ENCODE peak calls at places on chromosomes 3 and 15, in ten cellular contexts. A, K, W, Q, T, J, C, M, Z and O are unnamed samples. For H3K36me3 and H3K4me1, the result is how much of the 10 kb centered on the place peaks cover.

GRCh38 chr3:113100063-113100462 is 109.3 kb downstream of the GTPBP8 start:
- DNase-seq in A (no peak), K (no peak), W (no peak), Q (no peak), T (no peak), J (no peak), C (no peak), M (no peak), Z (no peak), O (no peak)

GRCh38 chr3:134427400-134428111 is 53.3 kb upstream of the AMOTL2 start:
- DNase-seq in A (peak), K (no peak), W (peak), Q (no peak), T (no peak), J (no peak), C (no peak), M (peak), Z (peak), O (no peak)

GRCh38 chr3:55007971-55008370 is 80.1 kb upstream of the LRTM1 start:
- DNase-seq in A (no peak), K (no peak), W (no peak), Q (no peak), T (no peak), J (no peak), C (no peak), M (no peak), Z (no peak), O (no peak)

GRCh38 chr3:126315916-126316514 is 41.2 kb downstream of the KLF15 start:
- DNase-seq in A (no peak), K (peak), W (no peak), Q (no peak), T (no peak), J (no peak), C (peak), M (no peak), Z (no peak), O (no peak)

GRCh38 chr15:98025237-98025636 is 64.7 kb downstream of the ARRDC4 start:
- DNase-seq in A (peak), K (no peak), W (peak), Q (no peak), T (no peak), J (no peak), C (no peak), M (no peak), Z (peak), O (no peak)

GRCh38 chr3:189563841-189564563 is 67.2 kb upstream of the TP63 start:
- DNase-seq in A (peak), K (no peak), W (peak), Q (no peak), T (no peak), J (no peak), C (no peak), M (no peak), Z (peak), O (no peak)

GRCh38 chr15:53978248-53978906 is at the start of gene UNC13C:
- DNase-seq in A (no peak), K (peak), W (no peak), Q (no peak), T (no peak), J (peak), C (no peak), M (peak), Z (peak), O (no peak)

GRCh38 chr15:52735231-52736089 is 54.7 kb downstream of the ONECUT1 start:
- DNase-seq in A (peak), K (no peak), W (peak), Q (peak), T (peak), J (peak), C (peak), M (peak), Z (peak), O (peak)

GRCh38 chr3:195738274-195739044 is 17.7 kb downstream of the MUC20 start:
- DNase-seq in A (no peak), K (no peak), W (no peak), Q (no peak), T (no peak), J (no peak), C (no peak), M (no peak), Z (no peak), O (no peak)

DNA sequence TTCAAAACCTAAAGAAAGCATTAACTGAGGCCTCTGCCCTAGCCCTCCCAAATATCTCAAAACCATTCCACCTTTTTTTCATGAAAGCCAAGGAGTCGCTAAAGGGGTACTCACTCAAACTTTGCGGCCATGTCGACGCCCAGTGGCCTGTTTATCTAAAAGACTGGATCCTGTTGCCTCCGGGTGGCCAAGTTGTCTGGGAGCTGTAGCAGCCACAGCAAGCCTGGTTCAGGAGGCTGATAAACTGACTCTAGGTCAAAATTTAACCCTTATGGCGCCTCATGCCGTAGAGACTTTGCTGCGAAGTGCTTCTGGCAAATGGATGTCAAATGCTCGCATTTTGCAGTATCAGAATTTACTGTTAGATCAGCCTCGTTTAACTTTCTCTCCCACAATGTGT is 39.5 kb downstream of the ZBTB11 start:
- DNase-seq in A (no peak), K (no peak), W (no peak), Q (no peak), T (no peak), J (no peak), C (no peak), M (no peak), Z (no peak), O (no peak)
- H3K4me3 ChIP-seq in A (no peak), K (no peak), W (no peak), Q (no peak), T (no peak), J (no peak), C (no peak), M (no peak), Z (no peak), O (no peak)

GRCh38 chr15:40697916-40698315 is 2.9 kb downstream of the RAD51 start:
- DNase-seq in A (no peak), K (no peak), W (no peak), Q (no peak), T (no peak), J (no peak), C (no peak), M (no peak), Z (no peak), O (no peak)

GRCh38 chr15:40706121-40706520 is 11.1 kb downstream of the RAD51 start:
- DNase-seq in A (no peak), K (no peak), W (peak), Q (no peak), T (no peak), J (no peak), C (no peak), M (no peak), Z (no peak), O (no peak)

GRCh38 chr15:40696228-40696627 is 1.3 kb downstream of the RAD51 start:
- DNase-seq in A (no peak), K (no peak), W (no peak), Q (no peak), T (no peak), J (no peak), C (no peak), M (no peak), Z (no peak), O (no peak)

GRCh38 chr15:40702077-40702476 is 7.1 kb downstream of the RAD51 start:
- DNase-seq in A (peak), K (no peak), W (no peak), Q (no peak), T (no peak), J (no peak), C (no peak), M (peak), Z (peak), O (peak)
- H3K36me3 ChIP-seq in A (under half), K (under half), W (under half), Q (under half), T (under half), J (under half), C (under half), M (under half), Z (under half), O (under half)

DNA sequence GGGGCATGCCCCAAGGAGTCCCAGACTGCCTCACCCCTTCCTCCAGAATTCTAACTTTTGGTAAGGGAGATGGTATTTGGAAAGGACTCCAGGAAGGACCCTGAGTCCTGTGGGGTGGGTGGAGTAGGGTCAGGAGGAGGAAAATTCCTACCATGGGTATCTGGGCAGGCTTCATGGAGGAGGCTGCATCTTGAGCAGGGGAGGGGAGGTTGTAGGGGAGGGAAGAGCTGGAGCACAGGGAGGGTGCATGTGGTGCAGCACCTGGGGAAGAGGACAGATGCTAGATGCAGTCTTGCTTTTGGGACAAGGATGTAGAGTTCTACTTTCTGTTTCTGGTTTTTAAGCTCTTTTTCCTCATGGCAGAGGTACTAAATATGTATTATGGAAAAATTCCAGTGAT is 9.9 kb downstream of the SEMA3F start:
- DNase-seq in A (no peak), K (no peak), W (no peak), Q (no peak), T (no peak), J (no peak), C (no peak), M (no peak), Z (no peak), O (no peak)
- H3K4me1 ChIP-seq in A (half or more), K (half or more), W (under half), Q (under half), T (under half), J (half or more), C (under half), M (half or more), Z (under half), O (under half)

GRCh38 chr3:129971368-129972052 is 3.0 kb upstream of the TRH start:
- DNase-seq in A (no peak), K (no peak), W (no peak), Q (no peak), T (no peak), J (peak), C (no peak), M (peak), Z (no peak), O (no peak)

GRCh38 chr3:129972301-129972700 is 2.2 kb upstream of the TRH start:
- DNase-seq in A (no peak), K (no peak), W (no peak), Q (no peak), T (no peak), J (no peak), C (no peak), M (no peak), Z (no peak), O (no peak)

GRCh38 chr3:129975332-129976090 is 991 bp downstream of the TRH start:
- DNase-seq in A (no peak), K (peak), W (no peak), Q (peak), T (no peak), J (peak), C (no peak), M (no peak), Z (no peak), O (no peak)

GRCh38 chr3:129973853-129974252 is 667 bp upstream of the TRH start:
- DNase-seq in A (no peak), K (no peak), W (no peak), Q (no peak), T (no peak), J (no peak), C (no peak), M (no peak), Z (no peak), O (no peak)

DNA sequence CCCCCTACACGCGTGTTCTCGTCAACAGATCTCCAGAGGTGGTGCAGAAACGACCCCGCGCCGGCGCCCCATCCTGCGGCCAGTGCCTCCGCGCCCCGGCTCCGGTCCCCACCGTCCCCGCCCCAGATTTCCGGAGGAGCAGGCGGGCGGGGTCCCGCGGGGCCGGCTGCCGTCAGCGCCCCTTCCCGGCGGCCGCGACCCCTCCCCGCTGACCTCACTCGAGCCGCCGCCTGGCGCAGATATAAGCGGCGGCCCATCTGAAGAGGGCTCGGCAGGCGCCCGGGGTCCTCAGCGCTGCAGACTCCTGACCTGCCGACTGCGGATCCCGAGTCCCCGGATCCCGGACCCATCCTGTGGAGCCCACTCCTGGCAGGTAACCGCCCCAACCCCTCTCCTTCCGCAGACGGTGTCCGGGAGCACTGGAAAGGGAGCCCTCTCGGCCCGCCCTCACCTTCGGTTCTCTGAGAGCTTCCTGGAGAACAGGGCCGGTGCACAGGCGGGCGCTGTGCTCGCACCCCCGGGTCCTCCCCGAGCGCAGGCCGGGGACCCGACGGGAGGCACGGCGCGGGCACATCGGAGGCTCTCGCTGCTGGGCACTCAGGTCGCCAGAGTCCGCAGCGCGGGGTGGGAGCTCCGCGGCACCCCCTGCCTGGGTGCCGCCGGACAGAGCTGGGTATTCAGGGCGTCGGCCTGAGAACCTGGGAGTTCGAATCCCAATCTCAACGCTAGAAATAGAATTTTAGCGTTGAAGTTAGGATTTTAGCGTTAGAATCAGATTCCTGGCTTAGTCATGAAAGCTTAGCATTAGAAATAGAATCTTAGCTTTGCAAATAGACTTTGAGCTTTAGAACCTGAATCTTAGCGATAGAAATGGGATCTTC is at the start of gene TRH:
- DNase-seq in A (no peak), K (no peak), W (no peak), Q (no peak), T (no peak), J (peak), C (no peak), M (no peak), Z (no peak), O (peak)
- H3K4me3 ChIP-seq in A (no peak), K (peak), W (no peak), Q (peak), T (peak), J (peak), C (peak), M (no peak), Z (no peak), O (no peak)

DNA sequence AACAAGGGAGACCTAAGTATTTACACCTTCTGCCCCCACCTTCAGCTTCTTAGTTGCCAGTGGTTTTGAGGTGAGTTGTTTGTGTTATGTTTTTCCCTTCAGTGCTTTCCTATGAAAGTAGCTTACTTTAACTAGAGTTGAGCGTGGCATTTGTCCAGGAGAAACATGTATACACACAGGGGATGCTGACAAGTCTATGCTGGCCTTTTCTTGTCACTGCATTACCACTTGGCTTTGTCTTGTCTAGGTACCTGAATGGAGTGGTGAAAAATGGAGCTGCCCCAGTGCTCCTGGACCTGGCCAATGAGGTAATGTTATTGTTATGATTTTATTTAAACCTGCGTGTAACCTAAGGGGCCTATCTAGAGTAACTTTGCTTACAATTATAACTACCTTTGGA is 74.4 kb downstream of the CDIN1 start:
- DNase-seq in A (no peak), K (no peak), W (no peak), Q (no peak), T (no peak), J (no peak), C (no peak), M (no peak), Z (no peak), O (no peak)
- H3K36me3 ChIP-seq in A (under half), K (under half), W (under half), Q (under half), T (under half), J (under half), C (under half), M (under half), Z (under half), O (under half)

GRCh38 chr3:10198226-10198625 is 33.5 kb downstream of the IRAK2 start:
- DNase-seq in A (no peak), K (no peak), W (no peak), Q (no peak), T (no peak), J (no peak), C (no peak), M (no peak), Z (no peak), O (no peak)
- H3K4me1 ChIP-seq in A (half or more), K (under half), W (half or more), Q (half or more), T (under half), J (under half), C (under half), M (half or more), Z (under half), O (half or more)

GRCh38 chr3:16665282-16665741 is 60.1 kb upstream of the DAZL start:
- DNase-seq in A (peak), K (no peak), W (peak), Q (no peak), T (no peak), J (no peak), C (no peak), M (no peak), Z (no peak), O (no peak)
- H3K4me3 ChIP-seq in A (no peak), K (no peak), W (peak), Q (no peak), T (no peak), J (no peak), C (no peak), M (no peak), Z (no peak), O (no peak)

DNA sequence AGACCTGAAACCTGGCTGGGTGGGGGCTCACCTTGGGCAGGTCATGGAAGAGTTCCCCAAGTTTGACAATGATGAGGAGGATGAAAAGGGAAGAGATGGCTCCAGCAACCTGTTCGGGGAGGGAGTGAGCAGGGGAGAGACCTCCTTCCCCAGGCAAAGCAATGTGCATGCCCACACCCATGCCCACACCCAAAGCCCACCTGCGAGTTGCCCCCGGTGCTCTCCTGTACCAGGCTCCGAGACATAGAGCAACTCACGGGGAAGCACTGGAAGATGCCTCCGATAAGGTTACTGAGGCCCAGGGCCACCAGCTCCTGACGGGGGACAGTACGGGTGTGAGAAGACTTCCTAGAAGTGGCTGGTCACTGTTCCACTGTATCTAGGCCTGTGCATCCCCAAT is 4.9 kb downstream of the SLC26A6 start:
- DNase-seq in A (no peak), K (no peak), W (no peak), Q (no peak), T (no peak), J (no peak), C (no peak), M (no peak), Z (no peak), O (no peak)
- H3K36me3 ChIP-seq in A (under half), K (under half), W (under half), Q (under half), T (under half), J (under half), C (under half), M (half or more), Z (under half), O (under half)

GRCh38 chr15:34065261-34065660 is 26.3 kb upstream of the AVEN start:
- DNase-seq in A (no peak), K (no peak), W (no peak), Q (no peak), T (no peak), J (no peak), C (no peak), M (no peak), Z (no peak), O (no peak)

GRCh38 chr15:34064443-34064842 is 25.4 kb upstream of the AVEN start:
- DNase-seq in A (no peak), K (no peak), W (no peak), Q (no peak), T (no peak), J (no peak), C (no peak), M (no peak), Z (no peak), O (no peak)

GRCh38 chr15:34059946-34060345 is 20.9 kb upstream of the AVEN start:
- DNase-seq in A (no peak), K (no peak), W (no peak), Q (no peak), T (no peak), J (no peak), C (no peak), M (no peak), Z (no peak), O (no peak)

GRCh38 chr15:34070003-34070402 is 31.0 kb upstream of the AVEN start:
- DNase-seq in A (no peak), K (no peak), W (no peak), Q (no peak), T (no peak), J (peak), C (no peak), M (no peak), Z (no peak), O (no peak)

DNA sequence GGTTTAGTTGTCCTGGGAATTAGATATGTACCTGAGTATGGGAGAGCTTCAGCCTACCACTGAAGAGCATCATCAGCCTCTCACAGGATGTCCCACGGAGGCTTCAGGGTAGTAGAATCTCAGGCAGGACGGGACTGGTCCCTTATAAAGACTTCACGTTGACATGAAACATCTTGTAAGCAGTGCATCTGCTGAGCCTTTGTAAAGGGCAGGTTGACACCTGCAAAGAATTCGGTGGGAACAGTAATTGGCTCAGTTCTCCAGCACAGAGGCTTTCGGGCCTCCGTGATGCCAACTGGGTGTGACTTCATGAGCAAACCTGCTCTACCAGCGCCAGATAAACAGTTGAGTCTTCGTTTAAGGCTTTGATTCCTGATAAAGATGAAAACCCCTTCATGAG is 26.9 kb upstream of the AVEN start:
- DNase-seq in A (no peak), K (no peak), W (no peak), Q (no peak), T (no peak), J (no peak), C (no peak), M (no peak), Z (no peak), O (no peak)
- H3K4me1 ChIP-seq in A (under half), K (under half), W (under half), Q (under half), T (under half), J (under half), C (under half), M (under half), Z (under half), O (under half)

GRCh38 chr3:148101061-148101460 is 596.6 kb upstream of the AGTR1 start:
- DNase-seq in A (no peak), K (no peak), W (no peak), Q (no peak), T (no peak), J (no peak), C (no peak), M (no peak), Z (peak), O (no peak)

GRCh38 chr3:148106062-148106461 is 591.6 kb upstream of the AGTR1 start:
- DNase-seq in A (no peak), K (no peak), W (no peak), Q (no peak), T (no peak), J (no peak), C (no peak), M (no peak), Z (peak), O (no peak)

DNA sequence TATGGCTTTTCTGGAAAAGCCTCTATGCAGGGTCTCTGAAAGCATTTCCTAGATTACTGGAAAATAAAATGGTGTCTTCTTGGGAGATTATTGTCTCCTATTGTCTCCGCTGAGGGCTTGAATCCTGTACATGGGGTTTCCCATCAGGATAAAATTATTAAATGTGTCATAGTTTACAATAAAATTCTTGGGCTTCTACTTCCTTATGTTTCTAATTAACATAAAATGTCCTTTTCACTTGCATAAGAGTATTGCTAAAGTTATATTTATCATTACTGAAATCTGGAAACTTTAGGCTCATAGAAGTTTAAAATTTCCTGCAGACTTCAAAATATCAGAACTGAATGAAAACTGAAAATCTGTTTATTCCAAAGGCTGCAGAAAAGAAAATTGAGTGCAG is 595.5 kb upstream of the AGTR1 start:
- DNase-seq in A (no peak), K (no peak), W (no peak), Q (no peak), T (no peak), J (no peak), C (no peak), M (no peak), Z (no peak), O (no peak)
- H3K4me3 ChIP-seq in A (no peak), K (no peak), W (no peak), Q (no peak), T (no peak), J (no peak), C (no peak), M (no peak), Z (no peak), O (no peak)